ENCODE peak calls at places on chromosome 21, in nine cellular contexts. P is neural progenitor cell; O is activated CD4-positive, CD25-positive, alpha-beta regulatory T cell treated with anti-CD3 and anti-CD28 coated beads, Interleukin-2, amount 50 U/mL, for 72 hours; B is GM04503; M is GM10248; C is cardiac muscle cell; T is posterior vena cava; F is NCI-H2029 treated with DMSO at 0.1 percent for 48 hours; Z is KBM-7. S is an unnamed sample.

GRCh38 chr21:18249542-18250152 is 5.0 kb downstream of the CHODL start:
- DNase-seq in P (peak; percentile 43), O (no peak), B (no peak), M (no peak), C (no peak), T (no peak), F (no peak), Z (peak; percentile 24), S (no peak)

GRCh38 chr21:38830667-38831525 is 25.2 kb downstream of the ETS2 start:
- DNase-seq in P (no peak), O (no peak), B (no peak), M (peak; percentile 52), C (no peak), T (no peak), F (no peak), Z (no peak), S (no peak)

GRCh38 chr21:46161800-46162592 is 6.6 kb upstream of the FTCD start:
- DNase-seq in P (peak; percentile 1), O (no peak), B (no peak), M (no peak), C (no peak), T (peak; percentile 76), F (no peak), Z (no peak), S (no peak)

GRCh38 chr21:29098156-29098555 is 24.7 kb upstream of the CCT8 start:
- DNase-seq in P (no peak), O (no peak), B (no peak), M (no peak), C (no peak), T (no peak), F (no peak), Z (no peak), S (peak; percentile 16)

GRCh38 chr21:34510148-34511142 is 1.6 kb downstream of the KCNE1 start:
- DNase-seq in P (peak; percentile 82), O (peak; percentile 59), B (no peak), M (peak; percentile 83), C (peak; percentile 86), T (peak; percentile 94), F (peak; percentile 33), Z (peak; percentile 70), S (peak; percentile 20)

GRCh38 chr21:28971171-28971570 is 21.5 kb downstream of the LTN1 start:
- DNase-seq in P (peak; percentile 84), O (no peak), B (no peak), M (no peak), C (no peak), T (no peak), F (no peak), Z (no peak), S (no peak)

GRCh38 chr21:42299324-42300044 is 15.7 kb downstream of the TFF3 start:
- DNase-seq in P (no peak), O (no peak), B (no peak), M (no peak), C (no peak), T (no peak), F (no peak), Z (peak; percentile 5), S (no peak)

GRCh38 chr21:29985866-29986265 is 46.1 kb upstream of the GRIK1 start:
- DNase-seq in P (no peak), O (no peak), B (no peak), M (no peak), C (no peak), T (no peak), F (no peak), Z (no peak), S (no peak)

GRCh38 chr21:38797470-38797869 is 8.3 kb upstream of the ETS2 start:
- DNase-seq in P (no peak), O (no peak), B (no peak), M (no peak), C (peak; percentile 35), T (no peak), F (no peak), Z (no peak), S (no peak)

GRCh38 chr21:36202721-36203602 is 46.3 kb downstream of the DOP1B start:
- DNase-seq in P (no peak), O (no peak), B (no peak), M (no peak), C (no peak), T (peak; percentile 47), F (no peak), Z (no peak), S (no peak)

GRCh38 chr21:42461185-42461520 is 34.9 kb downstream of the RSPH1 start:
- DNase-seq in P (no peak), O (no peak), B (no peak), M (no peak), C (no peak), T (no peak), F (peak; percentile 39), Z (no peak), S (no peak)

GRCh38 chr21:29638138-29638537 is 301.7 kb downstream of the GRIK1 start:
- DNase-seq in P (no peak), O (no peak), B (no peak), M (no peak), C (no peak), T (no peak), F (no peak), Z (peak; percentile 60), S (no peak)

GRCh38 chr21:16193758-16194606 is 464.2 kb downstream of the USP25 start:
- DNase-seq in P (peak; percentile 81), O (no peak), B (no peak), M (no peak), C (peak; percentile 71), T (peak; percentile 82), F (no peak), Z (peak; percentile 97), S (no peak)

GRCh38 chr21:39175154-39175553 is 8.1 kb downstream of the PSMG1 start:
- DNase-seq in P (no peak), O (no peak), B (no peak), M (no peak), C (peak; percentile 25), T (no peak), F (no peak), Z (no peak), S (no peak)

GRCh38 chr21:37914211-37914900 is 1.9 kb downstream of the KCNJ6 start:
- DNase-seq in P (peak; percentile 85), O (no peak), B (no peak), M (peak; percentile 32), C (peak; percentile 84), T (no peak), F (peak; percentile 15), Z (peak; percentile 25), S (no peak)

GRCh38 chr21:45264146-45264918 is 23.4 kb downstream of the POFUT2 start:
- DNase-seq in P (no peak), O (peak; percentile 13), B (no peak), M (no peak), C (no peak), T (no peak), F (no peak), Z (no peak), S (no peak)

GRCh38 chr21:46191257-46191685 is 7.0 kb upstream of the SPATC1L start:
- DNase-seq in P (no peak), O (no peak), B (peak; percentile 37), M (no peak), C (no peak), T (peak; percentile 89), F (no peak), Z (no peak), S (no peak)

GRCh38 chr21:16821588-16821987 is 691.3 kb upstream of the CXADR start:
- DNase-seq in P (no peak), O (no peak), B (no peak), M (no peak), C (no peak), T (no peak), F (no peak), Z (no peak), S (no peak)

GRCh38 chr21:41863439-41863740 is 15.8 kb downstream of the PRDM15 start:
- DNase-seq in P (no peak), O (no peak), B (no peak), M (no peak), C (no peak), T (no peak), F (no peak), Z (no peak), S (no peak)

GRCh38 chr21:41552254-41552653 is 44.3 kb upstream of the TMPRSS2 start:
- DNase-seq in P (no peak), O (no peak), B (no peak), M (no peak), C (no peak), T (no peak), F (no peak), Z (no peak), S (no peak)

GRCh38 chr21:27462786-27463185 is 495.9 kb upstream of the ADAMTS5 start:
- DNase-seq in P (no peak), O (no peak), B (no peak), M (no peak), C (no peak), T (no peak), F (no peak), Z (no peak), S (no peak)

GRCh38 chr21:28113718-28114117 is 879.0 kb downstream of the LTN1 start:
- DNase-seq in P (no peak), O (no peak), B (no peak), M (no peak), C (no peak), T (no peak), F (no peak), Z (no peak), S (no peak)

GRCh38 chr21:44752701-44753235 is 41.4 kb upstream of the TSPEAR start:
- DNase-seq in P (no peak), O (no peak), B (no peak), M (no peak), C (no peak), T (peak; percentile 49), F (no peak), Z (no peak), S (no peak)

GRCh38 chr21:41627428-41627827 is 119.5 kb upstream of the TMPRSS2 start:
- DNase-seq in P (no peak), O (no peak), B (peak; percentile 53), M (no peak), C (no peak), T (peak; percentile 18), F (no peak), Z (no peak), S (no peak)

GRCh38 chr21:44903689-44904088 is 17.0 kb downstream of the ITGB2 start:
- DNase-seq in P (no peak), O (no peak), B (no peak), M (no peak), C (no peak), T (no peak), F (no peak), Z (no peak), S (no peak)

GRCh38 chr21:38505654-38506523 is 7.6 kb upstream of the ERG start:
- DNase-seq in P (peak; percentile 81), O (no peak), B (peak; percentile 11), M (peak; percentile 31), C (peak; percentile 75), T (no peak), F (peak; percentile 56), Z (peak; percentile 80), S (no peak)

GRCh38 chr21:25733859-25734653 is 648 bp downstream of the ATP5PF start:
- DNase-seq in P (no peak), O (no peak), B (peak; percentile 21), M (no peak), C (peak; percentile 56), T (no peak), F (peak; percentile 2), Z (peak; percentile 47), S (no peak)

GRCh38 chr21:45127937-45128336 is 53.6 kb downstream of the ADARB1 start:
- DNase-seq in P (no peak), O (no peak), B (no peak), M (no peak), C (no peak), T (peak; percentile 61), F (no peak), Z (no peak), S (no peak)

GRCh38 chr21:40165212-40165611 is 298.0 kb downstream of the PCP4 start:
- DNase-seq in P (peak; percentile 61), O (no peak), B (no peak), M (no peak), C (peak; percentile 77), T (no peak), F (no peak), Z (no peak), S (no peak)

GRCh38 chr21:37207441-37208009 is 59.6 kb downstream of the VPS26C start:
- DNase-seq in P (no peak), O (no peak), B (no peak), M (peak; percentile 67), C (peak; percentile 46), T (no peak), F (peak; percentile 83), Z (no peak), S (peak; percentile 53)

GRCh38 chr21:16330340-16331319 is 600.8 kb downstream of the USP25 start:
- DNase-seq in P (peak; percentile 81), O (no peak), B (peak; percentile 25), M (peak; percentile 6), C (peak; percentile 89), T (no peak), F (peak; percentile 94), Z (peak; percentile 79), S (peak; percentile 16)

S was measured in frontal cortex.